ENCODE peak calls at places on chromosomes 2 and 18, in seven cellular contexts. P is heart left ventricle, R is stomach, Z is neural progenitor cell, X is lung, C is left lung, M is transverse colon. O is an unnamed sample. For H3K4me1, the result is how much of the 10 kb centered on the place peaks cover.

GRCh38 chr18:57146956-57147636 is at the start of gene BOD1L2:
- DNase-seq in P (no peak), R (no peak), Z (no peak), X (no peak), C (no peak), M (no peak), O (no peak)

GRCh38 chr2:83851066-83851465 is 608.0 kb downstream of the SUCLG1 start:
- DNase-seq in P (no peak), R (no peak), Z (no peak), X (no peak), C (no peak), M (no peak), O (no peak)

GRCh38 chr2:96747061-96747460 is 7.2 kb upstream of the LMAN2L start:
- DNase-seq in P (no peak), R (no peak), Z (no peak), X (no peak), C (no peak), M (no peak), O (no peak)

GRCh38 chr2:225598922-225599321 is 199.4 kb downstream of the NYAP2 start:
- DNase-seq in P (no peak), R (no peak), Z (no peak), X (no peak), C (no peak), M (no peak), O (no peak)

GRCh38 chr2:98501896-98502295 is 57.2 kb downstream of the INPP4A start:
- DNase-seq in P (no peak), R (no peak), Z (no peak), X (no peak), C (no peak), M (no peak), O (no peak)

GRCh38 chr2:74146929-74147728 is 583 bp downstream of the BOLA3 start:
- DNase-seq in P (no peak), R (no peak), Z (no peak), X (peak), C (no peak), M (no peak), O (no peak)

GRCh38 chr2:25207078-25207545 is 38.7 kb upstream of the POMC start:
- DNase-seq in P (no peak), R (no peak), Z (no peak), X (no peak), C (no peak), M (no peak), O (no peak)

GRCh38 chr2:8633735-8634313 is 48.0 kb upstream of the ID2 start:
- DNase-seq in P (no peak), R (no peak), Z (no peak), X (no peak), C (peak), M (no peak), O (no peak)

GRCh38 chr2:215713393-215713792 is 277.5 kb upstream of the FN1 start:
- DNase-seq in P (no peak), R (no peak), Z (no peak), X (no peak), C (no peak), M (no peak), O (no peak)

GRCh38 chr18:67733094-67733493 is 216.6 kb upstream of the DSEL start:
- DNase-seq in P (no peak), R (no peak), Z (no peak), X (no peak), C (no peak), M (no peak), O (no peak)

GRCh38 chr2:227456772-227457171 is 15.2 kb upstream of the AGFG1 start:
- DNase-seq in P (no peak), R (no peak), Z (no peak), X (no peak), C (no peak), M (no peak), O (no peak)

GRCh38 chr18:22983175-22983574 is 50.0 kb downstream of the RBBP8 start:
- DNase-seq in P (no peak), R (no peak), Z (peak), X (no peak), C (no peak), M (no peak), O (no peak)

GRCh38 chr2:121099329-121100318 is 185.4 kb downstream of the TFCP2L1 start:
- DNase-seq in P (peak), R (peak), Z (peak), X (peak), C (no peak), M (peak), O (peak)

GRCh38 chr2:209331291-209331844 is 92.5 kb upstream of the MAP2 start:
- DNase-seq in P (no peak), R (no peak), Z (peak), X (no peak), C (no peak), M (no peak), O (peak)

GRCh38 chr2:74415762-74416395 is 5.5 kb downstream of the C2orf81 start:
- DNase-seq in P (no peak), R (no peak), Z (no peak), X (no peak), C (no peak), M (no peak), O (no peak)

GRCh38 chr2:239938651-239939486 is 86.3 kb downstream of the NDUFA10 start:
- DNase-seq in P (peak), R (peak), Z (no peak), X (no peak), C (peak), M (no peak), O (peak)

GRCh38 chr2:2577366-2577765 is 246.3 kb upstream of the MYT1L start:
- DNase-seq in P (no peak), R (peak), Z (no peak), X (no peak), C (no peak), M (no peak), O (peak)

GRCh38 chr2:44894058-44894457 is 47.4 kb upstream of the SIX3 start:
- DNase-seq in P (no peak), R (no peak), Z (no peak), X (no peak), C (no peak), M (no peak), O (no peak)

GRCh38 chr2:118705032-118705431 is 142.4 kb downstream of the EN1 start:
- DNase-seq in P (no peak), R (no peak), Z (no peak), X (no peak), C (no peak), M (no peak), O (no peak)

GRCh38 chr2:23327897-23328296 is 57.1 kb upstream of the KLHL29 start:
- DNase-seq in P (no peak), R (no peak), Z (no peak), X (no peak), C (no peak), M (no peak), O (no peak)

GRCh38 chr2:106572541-106573148 is 85.5 kb downstream of the CD8B2 start:
- DNase-seq in P (no peak), R (no peak), Z (peak), X (no peak), C (no peak), M (no peak), O (no peak)

GRCh38 chr2:28239152-28239551 is 153.5 kb upstream of the FOSL2 start:
- DNase-seq in P (no peak), R (no peak), Z (no peak), X (no peak), C (no peak), M (no peak), O (no peak)

GRCh38 chr2:95277246-95277906 is 3.1 kb downstream of the PROM2 start:
- DNase-seq in P (no peak), R (peak), Z (no peak), X (no peak), C (no peak), M (peak), O (no peak)

GRCh38 chr2:86135653-86136052 is 29.6 kb downstream of the PTCD3 start:
- DNase-seq in P (no peak), R (no peak), Z (no peak), X (no peak), C (no peak), M (no peak), O (no peak)

GRCh38 chr2:11701831-11702301 is 31.9 kb upstream of the NTSR2 start:
- DNase-seq in P (peak), R (no peak), Z (no peak), X (no peak), C (peak), M (peak), O (no peak)

GRCh38 chr2:32061973-32062861 is 1.1 kb upstream of the SPAST start:
- DNase-seq in P (peak), R (peak), Z (peak), X (peak), C (peak), M (peak), O (peak)

GRCh38 chr2:70009776-70010175 is 48.3 kb upstream of the ASPRV1 start:
- DNase-seq in P (no peak), R (peak), Z (no peak), X (no peak), C (no peak), M (peak), O (no peak)

GRCh38 chr2:222445226-222445625 is 20.9 kb downstream of the SGPP2 start:
- DNase-seq in P (no peak), R (no peak), Z (no peak), X (no peak), C (no peak), M (no peak), O (no peak)

GRCh38 chr2:23460228-23460627 is 75.2 kb downstream of the KLHL29 start:
- DNase-seq in P (no peak), R (no peak), Z (no peak), X (no peak), C (no peak), M (no peak), O (no peak)

GRCh38 chr2:23814963-23815362 is 112.0 kb downstream of the ATAD2B start:
- DNase-seq in P (no peak), R (no peak), Z (no peak), X (no peak), C (no peak), M (no peak), O (no peak)

GRCh38 chr2:26848336-26849055 is 564 bp downstream of the DPYSL5 start:
- DNase-seq in P (no peak), R (no peak), Z (peak), X (no peak), C (no peak), M (no peak), O (peak)

DNA sequence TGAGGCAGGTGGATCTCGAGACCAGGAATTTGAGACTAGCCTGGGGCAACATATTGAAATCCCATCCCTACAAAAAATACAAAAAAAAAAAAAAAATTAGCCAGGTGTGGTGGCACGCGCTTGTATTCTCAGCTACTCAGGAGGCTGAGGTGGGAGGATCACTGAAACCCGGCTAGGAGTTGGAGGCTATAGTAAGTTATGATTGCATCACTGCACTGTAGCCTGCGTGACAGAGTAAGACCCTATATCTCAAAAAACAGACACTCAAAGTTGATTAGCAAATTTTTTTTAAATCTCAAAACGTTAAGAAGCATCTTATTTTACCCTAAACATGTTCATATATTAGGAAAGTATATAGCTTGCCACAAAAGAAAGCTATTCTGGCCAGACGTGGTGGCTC is 7.6 kb downstream of the RAB1A start:
- DNase-seq in P (no peak), R (no peak), Z (no peak), X (no peak), C (no peak), M (no peak), O (no peak)
- H3K4me1 ChIP-seq in P (half or more), R (half or more), Z (under half), X (under half), C (under half), M (half or more), O (under half)

GRCh38 chr2:197838589-197838988 is 34.2 kb downstream of the PLCL1 start:
- DNase-seq in P (no peak), R (no peak), Z (no peak), X (no peak), C (no peak), M (no peak), O (no peak)

GRCh38 chr2:197839327-197839726 is 34.9 kb downstream of the PLCL1 start:
- DNase-seq in P (no peak), R (no peak), Z (no peak), X (no peak), C (no peak), M (no peak), O (no peak)

GRCh38 chr2:197835293-197835692 is 30.9 kb downstream of the PLCL1 start:
- DNase-seq in P (no peak), R (no peak), Z (no peak), X (no peak), C (no peak), M (no peak), O (no peak)

DNA sequence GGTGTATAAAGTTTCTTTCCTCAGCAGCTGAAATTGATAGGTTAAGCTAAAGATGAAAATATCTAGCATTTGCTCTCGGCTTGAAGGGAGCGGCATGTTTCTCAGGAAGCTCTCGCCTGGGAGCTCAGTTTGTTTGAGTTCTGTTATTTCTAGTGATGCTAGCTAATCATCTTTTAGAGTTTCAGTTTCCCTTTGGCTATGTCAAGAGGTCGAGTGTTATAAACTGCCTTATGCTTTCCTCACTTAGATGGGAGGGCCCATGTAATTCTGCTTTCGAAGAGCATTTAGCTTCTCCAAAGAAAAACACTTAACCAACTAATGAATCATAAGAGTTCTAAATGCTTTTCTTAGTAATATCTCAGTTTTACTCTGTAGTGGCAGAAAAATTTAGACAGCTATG is 33.6 kb downstream of the PLCL1 start:
- DNase-seq in P (no peak), R (no peak), Z (no peak), X (no peak), C (no peak), M (no peak), O (no peak)
- H3K4me3 ChIP-seq in P (no peak), R (peak), Z (no peak), X (no peak), C (no peak), M (no peak), O (no peak)

DNA sequence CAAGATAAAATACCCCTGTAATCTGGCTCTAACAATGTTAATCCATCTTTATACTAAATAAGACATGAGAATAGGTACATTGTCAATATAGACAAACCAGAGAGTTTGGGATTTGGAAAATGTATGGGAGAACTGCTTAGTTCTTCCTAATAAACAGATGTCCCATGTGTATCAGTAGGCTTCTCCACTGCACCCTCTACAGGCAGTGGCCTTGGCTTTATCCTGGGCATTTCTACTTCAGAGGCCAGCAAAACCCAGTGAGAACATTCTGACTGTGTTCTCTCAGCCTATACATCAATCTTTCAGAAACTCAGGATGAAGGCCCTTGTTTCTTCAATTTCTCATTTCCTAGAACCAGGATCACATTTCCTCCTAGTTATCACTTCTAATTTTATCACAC is 1167.5 kb upstream of the ACVR2A start:
- DNase-seq in P (no peak), R (no peak), Z (no peak), X (no peak), C (no peak), M (no peak), O (no peak)
- TF ChIP-seq CTCF in P (no peak), R (no peak), Z (no peak), X (no peak), C (no peak), M (no peak), O (no peak)

GRCh38 chr2:75524276-75524911 is 36.3 kb downstream of the EVA1A start:
- DNase-seq in P (no peak), R (no peak), Z (no peak), X (no peak), C (no peak), M (no peak), O (no peak)

GRCh38 chr2:75521225-75521872 is 39.4 kb downstream of the EVA1A start:
- DNase-seq in P (no peak), R (no peak), Z (no peak), X (no peak), C (no peak), M (no peak), O (no peak)

GRCh38 chr2:75522543-75523312 is 38.0 kb downstream of the EVA1A start:
- DNase-seq in P (no peak), R (no peak), Z (no peak), X (no peak), C (no peak), M (no peak), O (no peak)

GRCh38 chr2:75525434-75526308 is 35.1 kb downstream of the EVA1A start:
- DNase-seq in P (no peak), R (no peak), Z (no peak), X (no peak), C (no peak), M (no peak), O (no peak)

GRCh38 chr2:75523313-75524275 is 37.1 kb downstream of the EVA1A start:
- DNase-seq in P (no peak), R (no peak), Z (no peak), X (no peak), C (no peak), M (no peak), O (no peak)
- H3K4me1 ChIP-seq in P (under half), R (under half), Z (under half), X (under half), C (under half), M (under half), O (under half)

DNA sequence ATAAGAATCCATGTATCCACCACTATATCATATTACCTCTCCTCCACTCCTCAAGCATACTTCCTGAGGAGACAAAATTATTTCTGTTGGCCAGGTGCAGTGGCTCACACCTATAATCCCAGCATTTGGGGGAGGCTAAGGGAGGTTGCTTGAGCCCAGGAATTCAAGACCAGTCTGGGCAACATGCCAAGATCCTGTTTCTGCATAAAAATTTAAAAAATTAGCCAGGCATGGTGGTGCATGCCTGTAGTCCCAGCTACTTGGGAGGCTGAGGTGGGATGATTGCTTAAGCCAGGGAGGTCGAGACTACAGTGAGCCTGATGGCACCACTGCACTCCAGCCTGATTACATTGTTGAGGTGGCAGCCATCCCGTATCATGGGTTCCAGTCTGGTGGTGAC is 9.2 kb downstream of the INHA start:
- DNase-seq in P (no peak), R (no peak), Z (no peak), X (no peak), C (no peak), M (no peak), O (no peak)
- H3K4me3 ChIP-seq in P (no peak), R (no peak), Z (no peak), X (no peak), C (no peak), M (no peak), O (no peak)

DNA sequence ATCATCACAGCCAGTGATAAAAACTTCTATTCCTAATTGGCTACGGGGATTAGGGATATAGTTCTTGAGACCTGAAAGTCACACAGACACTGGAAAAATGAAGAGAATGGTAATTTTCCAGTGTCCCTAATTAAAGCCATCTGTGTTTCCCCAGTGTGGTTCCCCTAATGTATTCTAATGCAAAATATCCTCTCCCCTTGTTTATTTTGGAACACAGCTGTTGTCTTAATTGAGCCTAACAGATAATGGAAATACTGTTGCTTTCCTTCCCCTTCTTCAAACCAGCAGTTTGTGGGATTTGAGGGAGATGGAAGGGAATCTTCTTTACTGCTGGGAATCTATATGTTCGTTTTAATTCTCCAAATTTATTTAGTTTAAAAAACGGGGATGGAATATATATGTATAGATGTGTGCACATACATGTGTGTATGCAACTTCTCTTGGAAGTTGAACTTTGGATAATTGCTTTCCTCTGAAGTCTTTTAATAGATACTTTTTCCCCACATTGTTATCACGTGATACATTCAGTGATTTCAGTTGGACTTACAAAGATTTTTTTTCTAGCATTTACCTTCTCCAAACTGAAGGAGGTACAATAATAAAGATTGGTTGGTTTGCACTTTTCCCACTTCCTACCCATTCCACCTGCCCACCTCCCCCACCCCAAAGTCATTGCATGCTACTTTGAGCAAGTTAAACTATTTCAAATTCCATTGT is 205.9 kb upstream of the FSHR start:
- DNase-seq in P (no peak), R (no peak), Z (peak), X (no peak), C (no peak), M (no peak), O (no peak)
- TF ChIP-seq CTCF in P (no peak), R (no peak), Z (no peak), X (no peak), C (no peak), M (no peak), O (no peak)

DNA sequence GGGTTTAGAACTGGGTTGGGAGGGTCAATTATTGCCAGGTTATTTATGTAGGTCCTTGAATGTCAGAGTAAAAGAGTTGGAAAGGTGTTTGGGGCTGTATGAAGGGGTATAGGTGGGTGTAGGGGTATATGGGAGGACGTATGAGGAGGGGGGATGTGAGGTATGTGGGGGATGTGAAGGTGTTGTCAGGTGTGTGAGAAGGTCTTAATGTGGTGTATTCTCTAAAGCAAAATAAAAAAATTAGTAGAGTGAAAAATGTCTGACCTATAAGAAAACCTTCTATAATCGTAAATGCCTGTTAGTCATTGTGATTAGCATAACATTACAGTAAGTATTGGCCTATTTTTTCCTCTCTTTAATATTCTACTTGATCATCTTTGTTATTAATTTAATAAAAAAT is 25.1 kb downstream of the ACVR2A start:
- DNase-seq in P (no peak), R (no peak), Z (no peak), X (no peak), C (no peak), M (no peak), O (no peak)
- H3K4me1 ChIP-seq in P (under half), R (under half), Z (under half), X (under half), C (under half), M (under half), O (under half)

GRCh38 chr2:241541564-241542277 is 16.8 kb upstream of the BOK start:
- DNase-seq in P (no peak), R (no peak), Z (peak), X (no peak), C (no peak), M (no peak), O (no peak)
- H3K4me3 ChIP-seq in P (no peak), R (peak), Z (peak), X (peak), C (no peak), M (no peak), O (no peak)

GRCh38 chr2:104976603-104977120 is 61.2 kb upstream of the MRPS9 start:
- DNase-seq in P (no peak), R (no peak), Z (no peak), X (no peak), C (no peak), M (peak), O (peak)
- TF ChIP-seq CTCF in P (no peak), R (no peak), Z (peak), X (no peak), C (no peak), M (no peak), O (peak)

O was measured in BE2C.